ENCODE peak calls at places on chromosomes 4 and X, in five cellular contexts. O, I, K, E and M are unnamed samples.

GRCh38 chr4:128371004-128371777 is 83.6 kb upstream of the PGRMC2 start:
- DNase-seq in I (no peak), O (no peak), K (no peak), E (no peak), M (no peak)

GRCh38 chr4:81116571-81116970 is 86.1 kb downstream of the BMP3 start:
- DNase-seq in I (no peak), E (no peak), O (no peak), K (no peak), M (no peak)

GRCh38 chr4:140450352-140450751 is 22.9 kb upstream of the CLGN start:
- DNase-seq in E (peak; percentile 61), O (no peak), K (no peak), I (no peak), M (no peak)

GRCh38 chr4:106708604-106708876 is 327.6 kb downstream of the DKK2 start:
- DNase-seq in E (no peak), O (no peak), I (no peak), K (no peak), M (no peak)

GRCh38 chrX:103344606-103345005 is 11.7 kb upstream of the TCEAL9 start:
- DNase-seq in E (no peak), K (no peak), O (no peak), I (no peak), M (no peak)

GRCh38 chr4:161256716-161257115 is 907.1 kb downstream of the FSTL5 start:
- DNase-seq in K (peak; percentile 58), I (no peak), O (no peak), E (no peak), M (peak; percentile 56)

GRCh38 chr4:78945638-78946179 is 6.5 kb upstream of the PAQR3 start:
- DNase-seq in K (no peak), O (no peak), I (no peak), E (no peak), M (no peak)

GRCh38 chrX:107537815-107538214 is 88.4 kb downstream of the FRMPD3 start:
- DNase-seq in E (no peak), I (no peak), K (peak; percentile 89), O (no peak), M (peak; percentile 41)

GRCh38 chr4:828641-829271 is 2.8 kb upstream of the CPLX1 start:
- DNase-seq in I (peak; percentile 60), O (peak; percentile 34), K (peak; percentile 70), E (no peak), M (peak; percentile 79)

GRCh38 chr4:87555751-87556619 is 26.8 kb upstream of the SPARCL1 start:
- DNase-seq in E (no peak), O (no peak), I (no peak), K (no peak), M (no peak)

GRCh38 chr4:161178310-161178709 is 985.5 kb downstream of the FSTL5 start:
- DNase-seq in I (no peak), E (no peak), K (no peak), O (no peak), M (no peak)

GRCh38 chrX:72132456-72132855 is 741 bp upstream of the RTL5 start:
- DNase-seq in K (no peak), I (no peak), O (no peak), E (no peak), M (no peak)

GRCh38 chr4:89166971-89167475 is 55.7 kb downstream of the TIGD2 start:
- DNase-seq in I (no peak), O (no peak), K (no peak), E (no peak), M (no peak)

GRCh38 chr4:150305995-150306394 is 227.8 kb downstream of the DCLK2 start:
- DNase-seq in E (no peak), O (no peak), K (no peak), I (no peak), M (no peak)

GRCh38 chr4:145736241-145736831 is 56.4 kb downstream of the C4orf51 start:
- DNase-seq in E (peak; percentile 77), K (peak; percentile 72), I (peak; percentile 82), O (no peak), M (no peak)

GRCh38 chrX:55135171-55135570 is 46.4 kb downstream of the PAGE2 start:
- DNase-seq in E (peak; percentile 12), K (peak; percentile 54), I (no peak), O (peak; percentile 49), M (peak; percentile 19)

GRCh38 chr4:141654098-141654497 is 17.7 kb downstream of the IL15 start:
- DNase-seq in K (peak; percentile 88), I (no peak), O (no peak), E (no peak), M (peak; percentile 65)

GRCh38 chr4:44186096-44186849 is 262.3 kb downstream of the KCTD8 start:
- DNase-seq in K (peak; percentile 42), O (no peak), E (no peak), I (no peak), M (no peak)

GRCh38 chr4:186726440-186727148 is 2.9 kb upstream of the FAT1 start:
- DNase-seq in O (no peak), E (peak; percentile 76), K (peak; percentile 92), I (peak; percentile 90), M (no peak)

GRCh38 chrX:145178268-145178667 is 69.0 kb upstream of the SPANXN1 start:
- DNase-seq in I (no peak), K (no peak), E (no peak), O (no peak), M (no peak)

GRCh38 chr4:129037093-129037492 is 56.2 kb downstream of the SCLT1 start:
- DNase-seq in I (no peak), O (no peak), E (no peak), K (no peak), M (no peak)

GRCh38 chrX:97189668-97190067 is 306.0 kb downstream of the RPA4 start:
- DNase-seq in I (no peak), K (no peak), E (peak; percentile 28), O (no peak), M (no peak)

GRCh38 chrX:153687121-153688039 is at the start of gene SLC6A8:
- DNase-seq in E (peak; percentile 65), O (peak; percentile 52), K (peak; percentile 87), I (peak; percentile 91), M (peak; percentile 91)

GRCh38 chr4:101252721-101253120 is 94.6 kb downstream of the PPP3CA start:
- DNase-seq in I (no peak), E (no peak), K (no peak), O (no peak), M (no peak)

GRCh38 chr4:75644095-75644494 is 13.8 kb upstream of the CDKL2 start:
- DNase-seq in I (no peak), O (no peak), E (peak; percentile 9), K (no peak), M (no peak)

GRCh38 chrX:55450259-55450658 is 1.7 kb upstream of the MAGEH1 start:
- DNase-seq in E (peak; percentile 3), O (no peak), K (peak; percentile 39), I (no peak), M (peak; percentile 7)

GRCh38 chr4:145482209-145483021 is 762 bp downstream of the SMAD1 start:
- DNase-seq in E (peak; percentile 49), I (peak; percentile 79), K (peak; percentile 82), O (no peak), M (peak; percentile 58)

GRCh38 chr4:156638332-156638731 is 333.3 kb downstream of the PDGFC start:
- DNase-seq in I (no peak), K (no peak), O (no peak), E (no peak), M (no peak)

GRCh38 chr4:106264331-106264728 is 51.7 kb downstream of the TBCK start:
- DNase-seq in I (no peak), E (no peak), O (no peak), K (no peak), M (no peak)

GRCh38 chrX:154902408-154902807 is 16.3 kb downstream of the F8A1 start:
- DNase-seq in O (no peak), I (no peak), E (no peak), K (no peak), M (no peak)
- H3K27ac ChIP-seq in O (no peak overlapping the region), I (no peak overlapping the region), E (no peak overlapping the region), K (no peak overlapping the region), M (no peak overlapping the region)

GRCh38 chr4:28254003-28254402 is 1393.4 kb downstream of the STIM2 start:
- DNase-seq in K (no peak), I (no peak), O (no peak), E (no peak), M (peak; percentile 10)
- H3K36me3 ChIP-seq in K (no peaks in the 10 kb centered on the region), I (no peaks in the 10 kb centered on the region), O (no peaks in the 10 kb centered on the region), E (no peaks in the 10 kb centered on the region), M (no peaks in the 10 kb centered on the region)

GRCh38 chr4:55125087-55125721 is at the start of gene KDR:
- DNase-seq in E (peak; percentile 17), K (peak; percentile 92), O (no peak), I (peak; percentile 80), M (no peak)

GRCh38 chr4:55123791-55124190 is 1.6 kb downstream of the KDR start:
- DNase-seq in I (no peak), E (no peak), O (no peak), K (no peak), M (no peak)

GRCh38 chr4:55125763-55126541 is 557 bp upstream of the KDR start:
- DNase-seq in O (no peak), K (peak; percentile 69), E (peak; percentile 17), I (no peak), M (no peak)

GRCh38 chr4:55122235-55122634 is 3.2 kb downstream of the KDR start:
- DNase-seq in O (no peak), I (no peak), E (no peak), K (no peak), M (no peak)

GRCh38 chr4:55124337-55125076 is 888 bp downstream of the KDR start:
- DNase-seq in K (peak; percentile 71), E (no peak), O (no peak), I (no peak), M (no peak)
- H3K4me3 ChIP-seq in K (peak overlapping the region; percentile 89), E (peak overlapping the region; percentile 45), O (no peak overlapping the region), I (peak overlapping the region; percentile 37), M (no peak overlapping the region)

GRCh38 chrX:115946059-115946458 is 224.5 kb upstream of the AGTR2 start:
- DNase-seq in K (no peak), E (no peak), O (no peak), I (peak; percentile 68), M (no peak)

GRCh38 chrX:115949900-115950822 is 220.4 kb upstream of the AGTR2 start:
- DNase-seq in K (peak; percentile 86), O (no peak), E (no peak), I (peak; percentile 71), M (peak; percentile 95)

GRCh38 chrX:115952417-115953092 is 218.0 kb upstream of the AGTR2 start:
- DNase-seq in E (no peak), K (no peak), O (no peak), I (peak; percentile 78), M (peak; percentile 82)

DNA sequence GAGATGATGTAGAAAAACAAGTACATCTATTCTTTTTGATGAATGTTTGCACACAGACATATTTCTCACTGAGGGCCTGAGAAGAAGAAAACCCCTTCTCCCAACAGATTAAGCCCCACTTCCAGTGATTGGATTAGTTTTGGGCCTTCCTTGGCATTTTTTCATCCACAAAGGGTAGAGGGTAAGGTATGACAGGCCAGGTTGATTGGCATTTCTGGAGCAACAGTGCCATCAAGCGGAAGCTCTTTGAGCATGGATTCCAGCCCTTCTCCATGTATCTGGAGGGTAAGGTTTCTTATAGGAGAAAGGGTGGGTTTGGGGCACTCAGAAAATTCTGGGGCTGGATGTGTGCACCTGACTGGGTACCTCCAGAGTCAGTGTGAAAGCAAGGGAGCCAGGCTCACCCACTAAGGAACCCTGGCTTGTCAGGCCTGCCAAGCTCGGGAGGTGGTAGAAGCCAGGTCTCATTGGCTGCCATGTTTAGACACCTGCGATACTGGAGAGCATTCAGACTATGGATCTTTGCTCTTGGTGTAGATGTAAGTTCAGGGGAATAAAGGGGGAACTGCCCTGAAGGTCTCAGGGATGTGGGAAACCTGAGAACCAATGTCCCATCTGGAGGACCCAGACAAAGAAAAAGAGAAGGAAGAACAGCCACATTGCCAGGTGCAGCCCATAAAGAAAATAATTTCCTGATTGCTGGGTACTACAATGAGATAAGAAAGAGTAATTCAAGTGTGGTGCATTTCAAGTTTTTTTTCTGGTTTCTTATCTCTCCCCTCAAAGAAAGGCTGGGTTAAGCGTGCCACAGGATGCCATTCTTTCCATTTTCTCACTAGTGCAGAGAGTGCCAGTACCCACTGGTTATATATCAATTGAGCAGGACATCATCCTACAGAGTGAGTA is 222.3 kb upstream of the AGTR2 start:
- DNase-seq in I (no peak), O (no peak), K (peak; percentile 44), E (no peak), M (peak; percentile 88)
- H3K27ac ChIP-seq in I (no peak overlapping the region), O (no peak overlapping the region), K (no peak overlapping the region), E (no peak overlapping the region), M (peak overlapping the region; percentile 78)